ENCODE peak calls at places on chromosome 14, in four cellular contexts. One of them, this sample, is unnamed.

GRCh38 chr14:28661171-28661772 is 105.3 kb upstream of the FOXG1 start:
- DNase-seq in IMR-90: peak; percentile 28
- DNase-seq in mesendoderm: peak; percentile 97
- DNase-seq in H1: peak; percentile 38
- DNase-seq in this sample: peak; percentile 49

GRCh38 chr14:91350813-91351507 is 66.7 kb downstream of the CCDC88C start:
- DNase-seq in IMR-90: no peak
- DNase-seq in H1: no peak
- DNase-seq in mesendoderm: no peak
- DNase-seq in this sample: no peak

GRCh38 chr14:64760146-64760755 is 56.0 kb downstream of the PLEKHG3 start:
- DNase-seq in IMR-90: peak; percentile 42
- DNase-seq in mesendoderm: peak; percentile 65
- DNase-seq in H1: no peak
- DNase-seq in this sample: peak; percentile 81

GRCh38 chr14:56585461-56586084 is 6.0 kb downstream of the TMEM260 start:
- DNase-seq in IMR-90: no peak
- DNase-seq in H1: no peak
- DNase-seq in mesendoderm: no peak
- DNase-seq in this sample: no peak

GRCh38 chr14:25953532-25954144 is 644.2 kb downstream of the NOVA1 start:
- DNase-seq in IMR-90: no peak
- DNase-seq in H1: no peak
- DNase-seq in mesendoderm: no peak
- DNase-seq in this sample: no peak

GRCh38 chr14:72665259-72665658 is 228.6 kb downstream of the DPF3 start:
- DNase-seq in mesendoderm: no peak
- DNase-seq in H1: no peak
- DNase-seq in IMR-90: peak; percentile 100
- DNase-seq in this sample: no peak

GRCh38 chr14:45558183-45558582 is 305.2 kb upstream of the MIS18BP1 start:
- DNase-seq in mesendoderm: no peak
- DNase-seq in H1: no peak
- DNase-seq in IMR-90: no peak
- DNase-seq in this sample: no peak

GRCh38 chr14:83419420-83419819 is 1885.8 kb upstream of the SEL1L start:
- DNase-seq in mesendoderm: no peak
- DNase-seq in H1: no peak
- DNase-seq in IMR-90: no peak
- DNase-seq in this sample: no peak

GRCh38 chr14:24605435-24606190 is 3.9 kb downstream of the GZMH start:
- DNase-seq in mesendoderm: peak; percentile 22
- DNase-seq in IMR-90: no peak
- DNase-seq in H1: peak; percentile 21
- DNase-seq in this sample: peak; percentile 74

GRCh38 chr14:55354500-55354899 is 57.1 kb downstream of the ATG14 start:
- DNase-seq in IMR-90: peak; percentile 48
- DNase-seq in H1: peak; percentile 21
- DNase-seq in mesendoderm: peak; percentile 83
- DNase-seq in this sample: peak; percentile 76

GRCh38 chr14:104975481-104976197 is 2.5 kb downstream of the AHNAK2 start:
- DNase-seq in IMR-90: no peak
- DNase-seq in mesendoderm: peak; percentile 53
- DNase-seq in H1: no peak
- DNase-seq in this sample: peak; percentile 55

GRCh38 chr14:52265248-52265647 is 2.2 kb upstream of the PTGDR start:
- DNase-seq in mesendoderm: no peak
- DNase-seq in IMR-90: no peak
- DNase-seq in H1: no peak
- DNase-seq in this sample: no peak

GRCh38 chr14:22748691-22749090 is 17.8 kb upstream of the OXA1L start:
- DNase-seq in IMR-90: no peak
- DNase-seq in mesendoderm: no peak
- DNase-seq in H1: no peak
- DNase-seq in this sample: no peak

GRCh38 chr14:93173943-93174395 is 10.7 kb downstream of the MOAP1 start:
- DNase-seq in IMR-90: peak; percentile 22
- DNase-seq in H1: no peak
- DNase-seq in mesendoderm: no peak
- DNase-seq in this sample: no peak

GRCh38 chr14:90536511-90537191 is 139.8 kb downstream of the CALM1 start:
- DNase-seq in H1: no peak
- DNase-seq in mesendoderm: no peak
- DNase-seq in IMR-90: no peak
- DNase-seq in this sample: no peak

GRCh38 chr14:21528381-21529348 is 2.5 kb upstream of the SALL2 start:
- DNase-seq in mesendoderm: no peak
- DNase-seq in IMR-90: peak; percentile 52
- DNase-seq in H1: no peak
- DNase-seq in this sample: no peak

DNA sequence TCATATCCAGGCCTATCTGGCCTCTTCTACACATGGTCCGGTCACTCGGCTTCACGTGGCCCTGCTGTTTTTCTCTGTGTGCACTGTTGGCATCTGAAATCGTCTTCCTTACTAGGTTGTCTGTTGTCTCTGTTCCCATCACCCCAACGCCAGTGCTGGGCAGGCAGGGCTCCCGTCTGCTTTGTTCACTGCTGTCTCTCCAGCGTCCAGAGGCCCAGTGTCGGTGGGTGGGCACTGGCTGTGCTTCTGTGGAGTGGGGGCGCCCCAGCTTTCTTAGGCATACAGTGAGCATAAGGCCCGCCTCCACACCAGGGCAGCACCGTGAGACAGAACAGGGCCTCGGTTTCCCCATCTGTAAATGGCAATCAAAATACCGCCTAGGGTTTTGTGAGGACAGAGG is 153.1 kb downstream of the BCL11B start:
- DNase-seq in mesendoderm: no peak
- DNase-seq in H1: no peak
- DNase-seq in IMR-90: no peak
- DNase-seq in this sample: peak; percentile 25
- H3K56ac ChIP-seq in mesendoderm: no peak overlapping the region
- H3K56ac ChIP-seq in H1: no peak overlapping the region
- H3K56ac ChIP-seq in IMR-90: no peak overlapping the region
- H3K56ac ChIP-seq in this sample: no peak overlapping the region

GRCh38 chr14:100449225-100449987 is 126.3 kb downstream of the SLC25A47 start:
- DNase-seq in mesendoderm: no peak
- DNase-seq in H1: no peak
- DNase-seq in IMR-90: no peak
- DNase-seq in this sample: peak; percentile 31
- H3K56ac ChIP-seq in mesendoderm: no peak overlapping the region
- H3K56ac ChIP-seq in H1: no peak overlapping the region
- H3K56ac ChIP-seq in IMR-90: no peak overlapping the region
- H3K56ac ChIP-seq in this sample: no peak overlapping the region

DNA sequence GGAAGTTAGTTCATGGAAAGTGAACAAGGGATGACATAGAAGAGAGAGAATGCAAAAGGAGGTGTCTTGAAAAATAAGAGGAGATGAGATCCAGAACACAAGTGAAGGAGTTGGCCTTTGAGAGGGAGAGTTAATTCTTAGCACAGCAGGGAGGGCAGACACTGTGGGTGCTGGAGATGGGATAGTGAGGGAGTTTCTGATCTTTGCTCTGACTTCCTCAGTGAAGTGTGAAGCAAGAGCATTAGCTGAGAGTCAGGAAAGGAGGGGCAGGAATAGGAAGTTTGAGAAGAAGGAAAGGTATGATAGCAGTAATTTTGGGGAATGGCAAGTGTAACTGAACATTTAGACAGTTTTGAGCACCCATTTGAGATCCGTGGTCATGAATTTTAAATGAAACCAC is 75.8 kb upstream of the COCH start:
- DNase-seq in IMR-90: no peak
- DNase-seq in mesendoderm: no peak
- DNase-seq in H1: no peak
- DNase-seq in this sample: no peak
- H3K56ac ChIP-seq in IMR-90: no peak overlapping the region
- H3K56ac ChIP-seq in mesendoderm: no peak overlapping the region
- H3K56ac ChIP-seq in H1: no peak overlapping the region
- H3K56ac ChIP-seq in this sample: no peak overlapping the region

GRCh38 chr14:85273099-85273677 is 256.8 kb upstream of the FLRT2 start:
- DNase-seq in IMR-90: no peak
- DNase-seq in H1: no peak
- DNase-seq in mesendoderm: no peak
- DNase-seq in this sample: no peak

GRCh38 chr14:85279407-85279806 is 250.5 kb upstream of the FLRT2 start:
- DNase-seq in mesendoderm: no peak
- DNase-seq in IMR-90: no peak
- DNase-seq in H1: no peak
- DNase-seq in this sample: no peak

GRCh38 chr14:85276829-85277228 is 253.1 kb upstream of the FLRT2 start:
- DNase-seq in mesendoderm: no peak
- DNase-seq in H1: no peak
- DNase-seq in IMR-90: no peak
- DNase-seq in this sample: no peak

DNA sequence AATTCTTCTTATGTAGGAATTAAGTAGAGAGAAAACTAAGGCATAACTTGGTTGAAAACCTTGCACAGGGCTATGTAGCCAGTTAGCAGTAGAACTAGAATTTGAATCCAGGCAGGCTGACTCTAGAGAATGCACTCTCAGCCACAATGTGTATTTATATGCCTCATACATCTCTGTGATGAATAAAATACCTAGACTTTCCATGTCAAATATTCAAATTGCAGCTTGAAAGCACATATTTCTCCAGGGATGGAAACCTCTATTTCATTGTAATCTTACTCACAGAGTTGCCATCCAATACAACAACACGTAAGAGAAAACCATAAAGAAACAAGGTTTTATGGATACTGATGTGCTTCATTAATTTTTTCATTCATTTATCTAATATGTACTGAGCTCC is 256.0 kb upstream of the FLRT2 start:
- DNase-seq in IMR-90: no peak
- DNase-seq in mesendoderm: no peak
- DNase-seq in H1: no peak
- DNase-seq in this sample: no peak
- H3K56ac ChIP-seq in IMR-90: no peak overlapping the region
- H3K56ac ChIP-seq in mesendoderm: no peak overlapping the region
- H3K56ac ChIP-seq in H1: no peak overlapping the region
- H3K56ac ChIP-seq in this sample: no peak overlapping the region